ENCODE peak calls at places on chromosomes 3 and 15, in five cellular contexts. Y is esophagus squamous epithelium, P is spleen, V is tibial nerve, B is HCT116. D is an unnamed sample.

GRCh38 chr3:160343132-160343531 is 55.9 kb downstream of the IFT80 start:
- DNase-seq in Y (no peak), P (no peak), V (no peak), B (no peak), D (no peak)

GRCh38 chr3:100710355-100711198 is 1.3 kb downstream of the TFG start:
- DNase-seq in Y (no peak), P (no peak), V (no peak), B (peak), D (no peak)

GRCh38 chr15:93238641-93239040 is 149.6 kb upstream of the RGMA start:
- DNase-seq in Y (no peak), P (no peak), V (no peak), B (no peak), D (peak)

GRCh38 chr15:41980654-41981323 is 8.4 kb upstream of the EHD4 start:
- DNase-seq in Y (no peak), P (peak), V (no peak), B (no peak), D (peak)

GRCh38 chr3:196073188-196073838 is 8.6 kb downstream of the TFRC start:
- DNase-seq in Y (no peak), P (no peak), V (peak), B (peak), D (peak)

GRCh38 chr15:23570466-23570865 is 5.0 kb downstream of the MKRN3 start:
- DNase-seq in Y (no peak), P (no peak), V (no peak), B (peak), D (no peak)

GRCh38 chr3:65883614-65884013 is 155.1 kb downstream of the MAGI1 start:
- DNase-seq in Y (no peak), P (no peak), V (no peak), B (no peak), D (no peak)

GRCh38 chr3:5051772-5052171 is 70.3 kb upstream of the ARL8B start:
- DNase-seq in Y (no peak), P (no peak), V (no peak), B (no peak), D (peak)

GRCh38 chr3:120450914-120451669 is at the start of gene FSTL1:
- DNase-seq in Y (no peak), P (peak), V (peak), B (no peak), D (peak)

GRCh38 chr15:100200287-100200772 is 141.4 kb downstream of the ADAMTS17 start:
- DNase-seq in Y (no peak), P (peak), V (no peak), B (no peak), D (peak)

GRCh38 chr3:98732239-98733054 is 30.7 kb upstream of the ST3GAL6 start:
- DNase-seq in Y (no peak), P (peak), V (peak), B (peak), D (peak)

GRCh38 chr3:98733055-98733777 is 29.9 kb upstream of the ST3GAL6 start:
- DNase-seq in Y (no peak), P (peak), V (peak), B (no peak), D (peak)

GRCh38 chr3:98734737-98735136 is 28.4 kb upstream of the ST3GAL6 start:
- DNase-seq in Y (no peak), P (no peak), V (no peak), B (no peak), D (no peak)

GRCh38 chr3:98734311-98734710 is 28.8 kb upstream of the ST3GAL6 start:
- DNase-seq in Y (no peak), P (no peak), V (no peak), B (no peak), D (no peak)

GRCh38 chr3:98733778-98734281 is 29.3 kb upstream of the ST3GAL6 start:
- DNase-seq in Y (no peak), P (no peak), V (peak), B (no peak), D (no peak)
- TF ChIP-seq POLR2A in Y (no peak), P (no peak), V (no peak), B (no peak), D (no peak)

GRCh38 chr3:133574260-133574881 is 885 bp downstream of the CDV3 start:
- DNase-seq in Y (no peak), P (peak), V (peak), B (no peak), D (peak)
- H3K4me3 ChIP-seq in Y (peak), P (peak), V (peak), B (peak), D (peak)

GRCh38 chr15:64156652-64157331 is 5.3 kb downstream of the SNX22 start:
- DNase-seq in Y (no peak), P (no peak), V (no peak), B (no peak), D (no peak)
- TF ChIP-seq POLR2A in Y (no peak), P (no peak), V (no peak), B (no peak), D (no peak)

GRCh38 chr3:61928020-61928419 is 366.6 kb downstream of the PTPRG start:
- DNase-seq in Y (no peak), P (no peak), V (no peak), B (no peak), D (no peak)

GRCh38 chr3:61926913-61927312 is 365.5 kb downstream of the PTPRG start:
- DNase-seq in Y (no peak), P (no peak), V (no peak), B (no peak), D (no peak)

GRCh38 chr3:61929631-61930030 is 368.3 kb downstream of the PTPRG start:
- DNase-seq in Y (no peak), P (no peak), V (no peak), B (no peak), D (no peak)

GRCh38 chr3:61927332-61927731 is 366.0 kb downstream of the PTPRG start:
- DNase-seq in Y (no peak), P (no peak), V (peak), B (no peak), D (peak)

DNA sequence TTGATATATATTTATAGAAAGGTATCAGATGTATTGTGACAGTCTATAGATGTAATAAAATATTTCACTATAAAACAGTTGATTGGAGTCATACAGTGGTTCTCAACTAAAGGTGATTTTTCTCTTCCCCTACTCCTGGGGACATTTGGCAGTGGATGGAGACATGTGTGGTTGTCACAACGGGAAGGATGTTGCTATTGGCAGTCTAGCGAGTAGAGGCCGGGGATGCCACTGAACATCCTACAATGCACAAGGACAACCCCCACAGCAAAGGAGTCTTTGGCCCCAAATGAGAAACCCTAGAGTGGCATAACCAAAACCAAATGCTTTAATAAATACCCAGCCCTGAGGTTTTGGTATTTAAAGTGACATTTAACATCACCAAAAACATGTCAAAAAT is 367.4 kb downstream of the PTPRG start:
- DNase-seq in Y (no peak), P (no peak), V (no peak), B (no peak), D (no peak)
- H3K4me3 ChIP-seq in Y (no peak), P (no peak), V (no peak), B (no peak), D (no peak)